ENCODE peak calls at places on chromosomes 11 and 22, in eight cellular contexts. V, U, S, W, B, Z, Q and X are unnamed samples.

GRCh38 chr22:48758905-48759875 is 1068.5 kb downstream of the BRD1 start:
- DNase-seq in V (no peak), Z (no peak), S (no peak), B (peak), W (peak), Q (no peak), U (no peak), X (no peak)

GRCh38 chr11:57597461-57597892 is at the start of gene SERPING1:
- DNase-seq in S (peak), B (peak), Z (peak), U (no peak), Q (peak), V (peak), W (peak), X (peak)

GRCh38 chr11:1260620-1261019 is 37.8 kb downstream of the MUC5B start:
- DNase-seq in V (no peak), B (no peak), Q (no peak), S (no peak), W (no peak), U (no peak), Z (no peak), X (no peak)

GRCh38 chr11:44466531-44467179 is 98.8 kb upstream of the CD82 start:
- DNase-seq in Q (no peak), S (no peak), B (no peak), Z (no peak), W (no peak), V (no peak), U (no peak), X (no peak)

GRCh38 chr11:37712246-37712645 is 1114.2 kb upstream of the RAG2 start:
- DNase-seq in S (no peak), Q (no peak), U (peak), W (no peak), Z (peak), B (no peak), V (no peak), X (no peak)

GRCh38 chr11:86592047-86592564 is 80.3 kb downstream of the ME3 start:
- DNase-seq in W (no peak), Q (no peak), B (no peak), V (no peak), Z (peak), U (peak), S (no peak), X (peak)

GRCh38 chr11:35158371-35159081 is 19.6 kb downstream of the CD44 start:
- DNase-seq in Q (peak), Z (peak), B (no peak), S (peak), W (no peak), V (no peak), U (no peak), X (peak)

GRCh38 chr22:21026783-21027692 is 5.3 kb downstream of the SLC7A4 start:
- DNase-seq in S (no peak), W (no peak), Z (peak), U (peak), V (peak), B (no peak), Q (no peak), X (peak)

GRCh38 chr22:49097966-49098365 is 729.7 kb downstream of the BRD1 start:
- DNase-seq in V (no peak), U (no peak), B (no peak), Q (no peak), Z (no peak), W (no peak), S (no peak), X (no peak)

GRCh38 chr11:49995559-49995958 is 13.2 kb upstream of the OR4C12 start:
- DNase-seq in B (no peak), Q (peak), U (no peak), Z (peak), S (peak), W (peak), V (no peak), X (peak)

GRCh38 chr11:124817036-124817435 is 16.8 kb upstream of the MSANTD2 start:
- DNase-seq in U (no peak), Q (no peak), B (no peak), V (no peak), W (no peak), S (no peak), Z (no peak), X (no peak)

GRCh38 chr11:2089536-2090165 is 49.5 kb downstream of the IGF2 start:
- DNase-seq in V (peak), B (no peak), Z (peak), U (peak), W (peak), Q (no peak), S (no peak), X (peak)

GRCh38 chr11:33664166-33664565 is 36.5 kb downstream of the C11orf91 start:
- DNase-seq in U (no peak), W (no peak), B (no peak), Z (no peak), S (no peak), Q (no peak), V (no peak), X (no peak)

GRCh38 chr11:116703421-116703820 is 69.4 kb downstream of the BUD13 start:
- DNase-seq in Q (peak), W (no peak), S (no peak), Z (peak), U (no peak), V (peak), B (no peak), X (no peak)

GRCh38 chr11:133227674-133228111 is 304.6 kb downstream of the OPCML start:
- DNase-seq in V (no peak), W (no peak), U (no peak), Q (no peak), Z (no peak), B (no peak), S (no peak), X (no peak)

GRCh38 chr11:27215471-27216267 is 147.3 kb downstream of the CCDC34 start:
- DNase-seq in B (no peak), U (peak), Z (peak), S (peak), W (peak), V (peak), Q (peak), X (no peak)

GRCh38 chr11:103016031-103016430 is 60.5 kb upstream of the MMP13 start:
- DNase-seq in B (no peak), S (no peak), Q (no peak), V (no peak), U (no peak), Z (no peak), W (no peak), X (peak)

GRCh38 chr11:76275446-76275845 is 69.1 kb upstream of the WNT11 start:
- DNase-seq in U (no peak), B (no peak), Z (no peak), W (no peak), V (no peak), S (no peak), Q (no peak), X (no peak)

GRCh38 chr11:47560431-47560830 is 5.0 kb upstream of the PTPMT1 start:
- DNase-seq in Z (no peak), B (no peak), V (no peak), W (no peak), U (no peak), S (no peak), Q (no peak), X (peak)

GRCh38 chr11:122979103-122979814 is 2.4 kb downstream of the BSX start:
- DNase-seq in W (no peak), S (no peak), B (no peak), Q (no peak), U (no peak), Z (no peak), V (no peak), X (no peak)

GRCh38 chr22:26905640-26906039 is 248.3 kb downstream of the MIAT start:
- DNase-seq in U (no peak), B (no peak), Q (no peak), V (no peak), W (no peak), Z (no peak), S (no peak), X (no peak)

GRCh38 chr22:46038516-46039430 is 61.8 kb upstream of the WNT7B start:
- DNase-seq in W (no peak), U (no peak), V (peak), Q (no peak), S (no peak), B (no peak), Z (no peak), X (peak)

GRCh38 chr11:75174781-75175370 is 24.0 kb downstream of the SLCO2B1 start:
- DNase-seq in Q (peak), V (no peak), Z (no peak), S (no peak), W (peak), B (no peak), U (no peak), X (peak)

GRCh38 chr11:128394436-128395089 is 192.8 kb downstream of the ETS1 start:
- DNase-seq in W (peak), U (peak), B (no peak), V (no peak), S (peak), Z (peak), Q (no peak), X (peak)

GRCh38 chr11:91860661-91861060 is 364.0 kb upstream of the FAT3 start:
- DNase-seq in U (no peak), V (no peak), S (no peak), Z (no peak), B (no peak), Q (no peak), W (no peak), X (no peak)

GRCh38 chr11:14190992-14191773 is 167.8 kb downstream of the RRAS2 start:
- DNase-seq in Q (peak), U (no peak), B (no peak), S (peak), V (no peak), Z (peak), W (no peak), X (no peak)

GRCh38 chr11:134675983-134676382 is 263.9 kb upstream of the B3GAT1 start:
- DNase-seq in U (no peak), S (no peak), Q (no peak), B (no peak), V (no peak), Z (no peak), W (no peak), X (no peak)

GRCh38 chr11:92556435-92556834 is 331.8 kb downstream of the FAT3 start:
- DNase-seq in B (no peak), V (no peak), U (peak), Q (no peak), Z (peak), S (peak), W (no peak), X (peak)

GRCh38 chr11:134372536-134372935 is 39.5 kb downstream of the B3GAT1 start:
- DNase-seq in Z (no peak), V (peak), Q (no peak), S (no peak), W (no peak), U (no peak), B (no peak), X (no peak)

GRCh38 chr11:32325187-32325586 is 110.2 kb downstream of the WT1 start:
- DNase-seq in Z (peak), S (no peak), U (no peak), V (no peak), Q (no peak), B (no peak), W (no peak), X (no peak)

GRCh38 chr11:83521647-83522596 is 235.8 kb upstream of the CCDC90B start:
- DNase-seq in Q (no peak), U (no peak), Z (peak), V (no peak), B (no peak), S (no peak), W (no peak), X (peak)

GRCh38 chr22:38258895-38259294 is 13.9 kb downstream of the TMEM184B start:
- DNase-seq in B (no peak), Q (no peak), U (no peak), W (peak), S (peak), Z (peak), V (no peak), X (peak)

GRCh38 chr11:122601131-122602125 is 54.1 kb upstream of the UBASH3B start:
- DNase-seq in S (no peak), B (no peak), W (peak), Q (peak), U (peak), Z (peak), V (no peak), X (peak)

GRCh38 chr22:46803031-46803880 is 40.8 kb downstream of the TBC1D22A start:
- DNase-seq in W (no peak), S (peak), B (no peak), U (no peak), Z (peak), Q (peak), V (peak), X (peak)

GRCh38 chr11:12224537-12224893 is 114.1 kb downstream of the MICAL2 start:
- DNase-seq in V (peak), W (peak), Q (peak), S (peak), B (peak), Z (peak), U (peak), X (peak)

DNA sequence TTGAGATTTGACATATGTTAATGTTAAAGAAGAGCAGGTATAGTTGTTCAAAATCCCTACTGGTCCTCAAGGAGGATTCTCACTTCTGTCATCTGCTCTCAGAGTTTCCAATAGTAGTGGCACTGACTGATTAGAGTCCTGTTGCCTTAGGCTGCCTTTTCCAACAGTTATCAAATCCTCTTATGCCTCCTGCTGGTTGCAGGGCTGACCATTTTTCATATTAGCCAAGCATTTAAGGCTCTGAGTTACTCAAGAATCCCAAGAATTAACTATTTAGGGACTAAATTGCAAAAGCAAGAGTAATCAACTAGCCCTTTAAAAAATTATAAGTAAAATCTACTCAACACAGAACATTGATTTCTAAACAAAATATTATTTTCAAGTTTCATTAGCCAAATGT is 212.0 kb upstream of the CHORDC1 start:
- DNase-seq in B (no peak), V (no peak), S (no peak), W (no peak), Z (no peak), Q (peak), U (no peak), X (no peak)
- TF ChIP-seq CTCF in B (peak), V (peak), S (no peak), W (peak), Z (no peak), Q (no peak), U (no peak), X (no peak)

GRCh38 chr11:80844110-80844509 is 1403.3 kb upstream of the TENM4 start:
- DNase-seq in U (no peak), W (no peak), S (no peak), V (no peak), Q (no peak), B (no peak), Z (no peak), X (no peak)

GRCh38 chr11:80843266-80843974 is 1402.6 kb upstream of the TENM4 start:
- DNase-seq in Z (no peak), B (no peak), W (no peak), Q (no peak), S (no peak), U (no peak), V (no peak), X (no peak)

GRCh38 chr11:80846979-80847378 is 1406.1 kb upstream of the TENM4 start:
- DNase-seq in W (no peak), U (no peak), V (no peak), Z (no peak), S (no peak), Q (no peak), B (no peak), X (no peak)

GRCh38 chr11:80846442-80846841 is 1405.6 kb upstream of the TENM4 start:
- DNase-seq in S (no peak), B (no peak), Q (no peak), Z (no peak), W (no peak), V (no peak), U (no peak), X (no peak)

DNA sequence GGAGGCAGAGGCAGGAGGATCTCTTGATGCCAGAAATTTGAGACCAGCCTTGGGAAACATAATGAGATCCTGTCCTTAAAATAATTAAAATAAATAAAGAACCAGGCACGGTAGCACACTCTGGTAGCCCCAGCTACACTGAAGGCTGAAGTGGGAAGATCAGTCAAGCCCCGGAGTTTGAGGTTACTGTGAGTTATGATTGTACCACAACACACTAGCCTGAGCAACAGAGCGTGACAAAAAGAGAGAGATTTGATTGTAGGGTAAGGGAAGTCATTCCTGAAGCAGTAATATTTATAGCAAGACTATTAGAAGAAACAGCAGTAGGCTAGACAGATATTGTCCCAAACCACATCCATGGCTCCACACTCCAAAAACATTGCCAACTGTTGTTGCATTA is 1408.4 kb upstream of the TENM4 start:
- DNase-seq in Z (no peak), V (no peak), Q (no peak), B (no peak), U (no peak), W (no peak), S (no peak), X (no peak)
- H3K4me3 ChIP-seq in Z (no peak), V (no peak), Q (no peak), B (no peak), U (no peak), W (no peak), S (no peak), X (no peak)

GRCh38 chr11:69950120-69950519 is 128.0 kb upstream of the ANO1 start:
- DNase-seq in Z (no peak), V (no peak), W (no peak), Q (no peak), B (no peak), S (no peak), U (peak), X (peak)
- TF ChIP-seq CTCF in Z (peak), V (peak), W (no peak), Q (no peak), B (peak), S (no peak), U (peak), X (peak)

DNA sequence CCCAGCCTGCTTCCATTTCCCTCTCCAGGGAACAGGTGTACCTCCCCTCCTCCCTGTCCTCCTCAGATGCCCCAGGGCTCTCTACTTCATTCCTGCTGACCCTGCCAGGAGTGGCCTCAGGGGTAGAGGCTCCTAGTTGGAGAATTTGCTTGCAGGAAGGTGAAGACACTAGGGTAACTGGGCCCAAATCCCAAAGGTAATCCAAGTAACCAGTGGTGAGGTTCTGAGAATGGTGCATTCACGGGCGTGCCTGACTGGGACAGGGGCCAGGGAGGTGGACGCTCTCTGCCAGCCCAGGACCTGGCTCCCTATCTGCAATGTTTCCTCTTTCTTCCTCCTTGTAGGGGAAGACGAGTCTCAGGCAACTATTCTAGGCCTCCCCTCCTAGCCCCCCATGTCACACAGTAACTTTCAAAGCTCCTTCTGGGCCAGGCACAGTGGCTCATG is 2.9 kb downstream of the SLC35C1 start:
- DNase-seq in V (no peak), B (no peak), Z (no peak), W (no peak), S (no peak), Q (no peak), U (no peak), X (no peak)
- H3K4me3 ChIP-seq in V (no peak), B (no peak), Z (peak), W (no peak), S (peak), Q (no peak), U (peak), X (peak)

GRCh38 chr11:10622957-10623787 is 54.7 kb upstream of the LYVE1 start:
- DNase-seq in V (no peak), B (no peak), S (peak), W (no peak), Z (no peak), Q (peak), U (no peak), X (no peak)

GRCh38 chr11:10625281-10625981 is 57.0 kb upstream of the LYVE1 start:
- DNase-seq in Z (no peak), U (no peak), Q (no peak), W (no peak), S (no peak), V (no peak), B (no peak), X (no peak)

GRCh38 chr11:10622108-10622507 is 53.6 kb upstream of the LYVE1 start:
- DNase-seq in W (no peak), Z (no peak), B (no peak), Q (no peak), S (no peak), U (no peak), V (no peak), X (no peak)

GRCh38 chr11:10625982-10626311 is 57.5 kb upstream of the LYVE1 start:
- DNase-seq in W (peak), V (no peak), Z (no peak), U (no peak), B (no peak), S (no peak), Q (no peak), X (no peak)

GRCh38 chr11:10623797-10624761 is 55.6 kb upstream of the LYVE1 start:
- DNase-seq in V (peak), Z (peak), Q (peak), W (peak), B (no peak), S (peak), U (peak), X (peak)
- TF ChIP-seq CTCF in V (peak), Z (peak), Q (no peak), W (peak), B (peak), S (peak), U (peak), X (peak)

GRCh38 chr11:64008283-64008931 is 22.2 kb downstream of the OTUB1 start:
- DNase-seq in W (no peak), V (no peak), Z (no peak), S (no peak), Q (no peak), B (no peak), U (no peak), X (no peak)

GRCh38 chr11:64006468-64006867 is 20.2 kb downstream of the OTUB1 start:
- DNase-seq in S (no peak), Q (no peak), Z (no peak), U (no peak), V (no peak), W (no peak), B (no peak), X (no peak)

GRCh38 chr11:64009234-64009633 is 23.0 kb downstream of the OTUB1 start:
- DNase-seq in S (no peak), U (no peak), Q (no peak), Z (no peak), B (no peak), V (no peak), W (no peak), X (no peak)

GRCh38 chr11:64007160-64007628 is 21.0 kb downstream of the OTUB1 start:
- DNase-seq in Q (no peak), W (peak), B (no peak), U (no peak), V (no peak), Z (peak), S (no peak), X (peak)

GRCh38 chr11:64007629-64008282 is 21.5 kb downstream of the OTUB1 start:
- DNase-seq in U (no peak), Q (peak), B (peak), Z (peak), V (peak), W (peak), S (peak), X (peak)
- H3K4me3 ChIP-seq in U (peak), Q (no peak), B (peak), Z (peak), V (peak), W (no peak), S (peak), X (peak)